ENCODE peak calls at places on chromosomes 2 and 18, in nine cellular contexts. L is WERI-Rb-1; M is stimulated activated CD8-positive, alpha-beta memory T cell treated with anti-CD3 and anti-CD28 coated beads, Interleukin-15, amount 100 ng/mL, for 1 hour; N is OCI-LY7; W is GM18507; Y is NCI-H774; F is caudate nucleus; R is stimulated activated effector memory CD8-positive, alpha-beta T cell treated with anti-CD3 and anti-CD28 coated beads, Interleukin-12 subunit alpha, Interleukin-12 subunit beta, amount 100 ng/mL, for 72 hours; U is left ventricle myocardium inferior. Z is an unnamed sample.

GRCh38 chr18:55878224-55878623 is 290.2 kb upstream of the TCF4 start:
- DNase-seq in L (no peak), M (no peak), N (no peak), W (no peak), Y (no peak), F (no peak), R (no peak), U (no peak), Z (no peak)

GRCh38 chr18:76495435-76496199 is 575 bp upstream of the ZNF516 start:
- DNase-seq in L (peak; percentile 59), M (no peak), N (peak; percentile 72), W (no peak), Y (peak; percentile 29), F (no peak), R (no peak), U (no peak), Z (peak; percentile 72)

GRCh38 chr2:116988303-116988702 is 826.2 kb upstream of the DDX18 start:
- DNase-seq in L (no peak), M (no peak), N (no peak), W (no peak), Y (no peak), F (no peak), R (no peak), U (no peak), Z (no peak)

GRCh38 chr18:61596296-61596695 is 263.1 kb downstream of the CDH20 start:
- DNase-seq in L (no peak), M (no peak), N (no peak), W (no peak), Y (no peak), F (no peak), R (no peak), U (no peak), Z (no peak)

GRCh38 chr2:199659207-199659606 is 191.8 kb downstream of the FTCDNL1 start:
- DNase-seq in L (peak; percentile 43), M (no peak), N (no peak), W (no peak), Y (no peak), F (no peak), R (no peak), U (peak; percentile 46), Z (peak; percentile 13)

GRCh38 chr2:185633621-185634020 is 105.0 kb upstream of the FSIP2 start:
- DNase-seq in L (no peak), M (no peak), N (no peak), W (no peak), Y (no peak), F (no peak), R (no peak), U (no peak), Z (no peak)

GRCh38 chr2:191226196-191226595 is 19.0 kb upstream of the MYO1B start:
- DNase-seq in L (no peak), M (no peak), N (no peak), W (no peak), Y (no peak), F (no peak), R (no peak), U (no peak), Z (no peak)

GRCh38 chr18:111292-112014 is 46.9 kb upstream of the USP14 start:
- DNase-seq in L (peak; percentile 85), M (peak; percentile 36), N (no peak), W (peak; percentile 51), Y (no peak), F (no peak), R (peak; percentile 60), U (peak; percentile 51), Z (peak; percentile 78)

GRCh38 chr2:112154246-112155110 is 16.3 kb downstream of the FBLN7 start:
- DNase-seq in L (no peak), M (no peak), N (peak; percentile 59), W (no peak), Y (no peak), F (no peak), R (no peak), U (no peak), Z (no peak)

GRCh38 chr18:9475643-9476580 is 599 bp downstream of the RALBP1 start:
- DNase-seq in L (no peak), M (peak; percentile 11), N (peak; percentile 69), W (peak; percentile 55), Y (peak; percentile 61), F (no peak), R (no peak), U (no peak), Z (peak; percentile 11)

GRCh38 chr18:46320297-46320696 is 216.1 kb downstream of the HAUS1 start:
- DNase-seq in L (no peak), M (no peak), N (no peak), W (no peak), Y (no peak), F (no peak), R (no peak), U (no peak), Z (no peak)

GRCh38 chr18:37778417-37779165 is 213.0 kb upstream of the CELF4 start:
- DNase-seq in L (peak; percentile 82), M (no peak), N (peak; percentile 2), W (peak; percentile 29), Y (peak; percentile 62), F (peak; percentile 68), R (peak; percentile 2), U (peak; percentile 45), Z (peak; percentile 82)

GRCh38 chr18:40670991-40671390 is 1284.0 kb upstream of the PIK3C3 start:
- DNase-seq in L (no peak), M (no peak), N (no peak), W (no peak), Y (no peak), F (no peak), R (no peak), U (no peak), Z (peak; percentile 13)

GRCh38 chr2:58497189-58497588 is 256.1 kb upstream of the FANCL start:
- DNase-seq in L (no peak), M (no peak), N (no peak), W (no peak), Y (no peak), F (no peak), R (no peak), U (no peak), Z (no peak)

GRCh38 chr18:57943723-57944122 is 100.3 kb upstream of the NEDD4L start:
- DNase-seq in L (peak; percentile 64), M (no peak), N (no peak), W (no peak), Y (no peak), F (no peak), R (no peak), U (no peak), Z (no peak)

GRCh38 chr2:238644095-238645081 is 203.5 kb upstream of the TWIST2 start:
- DNase-seq in L (no peak), M (no peak), N (no peak), W (no peak), Y (no peak), F (no peak), R (no peak), U (no peak), Z (no peak)

GRCh38 chr2:152042636-152043615 is 55.9 kb downstream of the CACNB4 start:
- DNase-seq in L (no peak), M (no peak), N (no peak), W (no peak), Y (no peak), F (no peak), R (no peak), U (no peak), Z (no peak)

GRCh38 chr2:109382946-109383345 is 230.8 kb downstream of the SEPTIN10 start:
- DNase-seq in L (no peak), M (no peak), N (no peak), W (no peak), Y (no peak), F (no peak), R (no peak), U (peak; percentile 67), Z (no peak)

GRCh38 chr2:1546023-1546591 is 132.8 kb downstream of the TPO start:
- DNase-seq in L (peak; percentile 61), M (no peak), N (peak; percentile 20), W (no peak), Y (peak; percentile 38), F (peak; percentile 9), R (no peak), U (no peak), Z (peak; percentile 57)

GRCh38 chr2:118850901-118851268 is 3.4 kb upstream of the EN1 start:
- DNase-seq in L (no peak), M (no peak), N (no peak), W (no peak), Y (no peak), F (no peak), R (no peak), U (no peak), Z (no peak)

GRCh38 chr18:34694611-34695165 is 15.4 kb upstream of the DTNA start:
- DNase-seq in L (no peak), M (no peak), N (no peak), W (no peak), Y (no peak), F (no peak), R (no peak), U (no peak), Z (no peak)